ENCODE peak calls at places on chromosomes 13 and 19, in four cellular contexts. T is HepG2, O is WTC11, K is K562. P is an unnamed sample.

GRCh38 chr13:74406439-74406838 is 272.2 kb upstream of the KLF12 start:
- DNase-seq in K (no peak), O (no peak), T (no peak), P (no peak)

GRCh38 chr19:33558846-33559245 is 37.3 kb upstream of the PEPD start:
- DNase-seq in K (no peak), O (no peak), T (no peak), P (no peak)

GRCh38 chr13:77429320-77430142 is 102.6 kb upstream of the MYCBP2 start:
- DNase-seq in K (no peak), O (no peak), T (no peak), P (no peak)

GRCh38 chr13:73717632-73718031 is 416.6 kb downstream of the KLF12 start:
- DNase-seq in T (no peak), O (no peak), K (no peak), P (no peak)

GRCh38 chr13:114152831-114153371 is 20.5 kb upstream of the RASA3 start:
- DNase-seq in T (no peak), K (no peak), O (no peak), P (no peak)

GRCh38 chr13:67299072-67299635 is 69.0 kb upstream of the PCDH9 start:
- DNase-seq in T (no peak), K (no peak), O (no peak), P (no peak)

GRCh38 chr19:48573163-48573505 is 21.2 kb downstream of the SULT2B1 start:
- DNase-seq in O (no peak), K (no peak), T (peak; percentile 34), P (no peak)

GRCh38 chr19:35549174-35549788 is 3.9 kb downstream of the TMEM147 start:
- DNase-seq in K (peak; percentile 84), T (peak; percentile 76), O (peak; percentile 69), P (peak; percentile 75)

GRCh38 chr19:5032101-5032967 is 63.4 kb downstream of the KDM4B start:
- DNase-seq in T (no peak), O (no peak), K (no peak), P (no peak)

GRCh38 chr13:29125934-29126424 is 305.8 kb downstream of the MTUS2 start:
- DNase-seq in O (no peak), K (no peak), T (no peak), P (no peak)

GRCh38 chr13:113209880-113210421 is 538 bp downstream of the CUL4A start:
- DNase-seq in K (peak; percentile 57), T (peak; percentile 32), O (peak; percentile 68), P (no peak)

GRCh38 chr13:98214008-98214643 is 37.1 kb upstream of the RNF113B start:
- DNase-seq in K (no peak), T (no peak), O (peak; percentile 16), P (no peak)

GRCh38 chr19:8363803-8364771 is at the start of gene ANGPTL4:
- DNase-seq in K (peak; percentile 63), T (no peak), O (peak; percentile 68), P (no peak)

GRCh38 chr19:18193388-18194207 is 580 bp downstream of the MPV17L2 start:
- DNase-seq in K (peak; percentile 49), O (no peak), T (no peak), P (no peak)

GRCh38 chr19:31346184-31346583 is 3.1 kb downstream of the TSHZ3 start:
- DNase-seq in K (no peak), O (no peak), T (no peak), P (no peak)

GRCh38 chr13:50080158-50080855 is 65.1 kb downstream of the KCNRG start:
- DNase-seq in T (peak; percentile 23), O (no peak), K (peak; percentile 48), P (no peak)

GRCh38 chr19:16571689-16572331 is 405 bp downstream of the SLC35E1 start:
- DNase-seq in K (peak; percentile 44), T (no peak), O (peak; percentile 42), P (peak; percentile 58)

GRCh38 chr13:112250788-112251445 is 125.2 kb upstream of the SPACA7 start:
- DNase-seq in O (no peak), T (no peak), K (no peak), P (no peak)

GRCh38 chr13:20711301-20712044 is 8.0 kb downstream of the IL17D start:
- DNase-seq in T (no peak), K (peak; percentile 30), O (peak; percentile 75), P (peak; percentile 74)

GRCh38 chr13:50320297-50320862 is 305.1 kb downstream of the KCNRG start:
- DNase-seq in K (no peak), T (peak; percentile 84), O (no peak), P (no peak)

GRCh38 chr19:47719047-47719885 is 6.0 kb downstream of the EHD2 start:
- DNase-seq in O (no peak), K (no peak), T (peak; percentile 44), P (no peak)

GRCh38 chr13:73835138-73835721 is 299.0 kb downstream of the KLF12 start:
- DNase-seq in K (peak; percentile 31), T (peak; percentile 39), O (no peak), P (no peak)

GRCh38 chr13:79485451-79485850 is 4.5 kb downstream of the NDFIP2 start:
- DNase-seq in T (no peak), O (no peak), K (no peak), P (no peak)

GRCh38 chr13:79486433-79487188 is 5.7 kb downstream of the NDFIP2 start:
- DNase-seq in T (no peak), O (no peak), K (no peak), P (no peak)

GRCh38 chr13:79483302-79483701 is 2.3 kb downstream of the NDFIP2 start:
- DNase-seq in K (no peak), O (no peak), T (no peak), P (no peak)

GRCh38 chr13:79482271-79482970 is 1.5 kb downstream of the NDFIP2 start:
- DNase-seq in O (no peak), T (no peak), K (no peak), P (no peak)

GRCh38 chr13:79485014-79485441 is 4.1 kb downstream of the NDFIP2 start:
- DNase-seq in T (peak; percentile 70), K (no peak), O (no peak), P (no peak)
- TF ChIP-seq ATF2 in T (no peak), K (no peak), O (no peak), P (no peak)

GRCh38 chr13:96982672-96983071 is 11.6 kb downstream of the OXGR1 start:
- DNase-seq in K (no peak), O (no peak), T (no peak), P (no peak)
- TF ChIP-seq ATF2 in K (no peak), O (no peak), T (no peak), P (no peak)

GRCh38 chr13:110530839-110531499 is 30.6 kb downstream of the RAB20 start:
- DNase-seq in T (no peak), O (no peak), K (no peak), P (no peak)
- TF ChIP-seq ATF2 in T (no peak), O (no peak), K (no peak), P (no peak)

GRCh38 chr19:6767357-6768235 is at the start of gene SH2D3A:
- DNase-seq in O (peak; percentile 97), T (peak; percentile 65), K (peak; percentile 95), P (peak; percentile 96)
- TF ChIP-seq ATF2 in O (no peak), T (no peak), K (no peak), P (no peak)

DNA sequence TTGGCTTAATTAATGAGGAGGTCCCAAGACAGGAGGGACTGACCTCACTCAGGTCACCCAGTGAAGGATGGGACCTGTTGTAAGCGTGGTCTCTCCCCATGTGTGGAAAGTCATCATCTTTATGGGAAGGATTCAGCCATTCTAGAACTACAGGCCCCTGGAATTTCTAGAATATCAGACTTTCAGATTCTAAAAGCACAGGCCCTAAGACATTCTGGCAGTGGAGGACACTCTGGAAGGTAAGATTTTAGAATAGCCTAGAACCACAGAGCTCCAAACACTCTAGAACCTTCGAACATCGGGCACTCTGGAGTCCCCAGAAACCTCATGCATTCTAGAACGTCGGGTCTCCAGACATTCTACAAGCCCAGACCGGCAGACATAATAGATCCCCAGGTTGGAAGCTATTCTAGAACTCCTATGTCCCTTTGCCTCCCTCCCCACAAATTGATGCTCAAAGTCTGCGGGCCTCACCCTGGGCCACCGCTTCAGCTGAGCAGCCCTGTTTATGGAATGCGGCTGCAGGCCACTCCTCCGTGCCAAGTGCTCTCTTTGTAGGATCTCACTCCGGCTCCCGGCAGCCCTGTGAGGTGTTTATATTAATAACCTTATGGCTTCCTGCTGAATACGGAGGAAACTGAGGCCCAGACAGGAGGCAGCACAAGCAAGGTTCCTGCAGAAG is 1.9 kb upstream of the KLK15 start:
- DNase-seq in K (no peak), O (no peak), T (no peak), P (no peak)
- TF ChIP-seq ATF2 in K (no peak), O (no peak), T (no peak), P (no peak)

GRCh38 chr19:50944795-50945194 is 8.0 kb downstream of the KLK5 start:
- DNase-seq in O (no peak), T (no peak), K (no peak), P (no peak)

GRCh38 chr19:50949792-50950320 is 3.0 kb downstream of the KLK5 start:
- DNase-seq in K (no peak), O (peak; percentile 21), T (no peak), P (no peak)

GRCh38 chr19:50943074-50943828 is 9.6 kb downstream of the KLK5 start:
- DNase-seq in O (no peak), K (no peak), T (no peak), P (no peak)

GRCh38 chr19:50952890-50953289 is at the start of gene KLK5:
- DNase-seq in K (no peak), T (no peak), O (peak; percentile 21), P (no peak)

DNA sequence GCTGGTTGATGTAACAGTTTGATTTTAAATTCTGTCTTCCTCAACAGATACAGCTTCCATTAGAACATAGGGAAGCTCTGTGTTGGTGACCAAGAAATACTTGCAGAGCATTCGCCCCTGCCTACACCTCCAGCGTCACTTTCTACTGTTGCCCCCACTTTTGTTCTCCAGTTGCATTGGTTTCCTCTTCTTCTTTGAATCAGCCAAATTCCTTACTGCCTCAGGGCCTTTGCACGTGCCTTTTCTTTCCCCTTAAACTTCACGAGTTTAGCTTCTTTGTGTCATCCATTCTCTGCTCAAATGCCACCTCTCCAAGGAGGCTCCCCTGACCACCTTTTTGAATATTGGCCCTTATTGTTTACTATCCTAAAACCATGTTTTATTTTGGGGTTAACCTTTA is 5.7 kb downstream of the KLK5 start:
- DNase-seq in K (no peak), T (no peak), O (no peak), P (no peak)
- TF ChIP-seq ATF2 in K (no peak), T (no peak), O (no peak), P (no peak)

DNA sequence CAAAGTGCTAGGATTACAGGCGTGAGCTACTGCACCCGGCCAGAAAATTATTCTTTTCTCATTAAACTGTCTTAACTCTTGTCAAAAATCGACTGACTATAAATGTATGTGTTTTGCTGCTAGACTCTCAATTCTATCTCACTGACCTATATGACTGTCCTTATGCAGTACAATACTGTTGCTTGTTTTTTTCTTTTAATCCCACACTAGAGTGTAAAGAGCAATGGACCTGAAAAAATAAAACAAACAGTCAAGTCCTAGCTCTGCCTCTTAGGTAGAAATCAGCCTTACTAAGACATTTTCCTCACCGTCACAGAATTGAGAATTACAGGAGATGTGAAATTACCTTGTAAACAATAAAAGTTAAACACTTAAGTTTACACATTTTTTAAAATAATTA is 35.1 kb downstream of the INTS6 start:
- DNase-seq in T (peak; percentile 33), O (no peak), K (no peak), P (no peak)
- TF ChIP-seq ATF2 in T (no peak), O (no peak), K (no peak), P (no peak)

P was measured in H1.